ENCODE peak calls at places on chromosome 2, in ten cellular contexts. A is pancreas, C is lower lobe of right lung, F is Panc1, K is GM12878, V is HepG2, M is upper lobe of left lung, R is aorta, Q is right lobe of liver, D is heart right ventricle. S is an unnamed sample.
A peak's percentile ranks its signal among the peaks of the same experiment; 100 is the strongest.

GRCh38 chr2:237711458-237712150 is 84.2 kb downstream of the LRRFIP1 start:
- ATAC-seq in F (no peak), V (no peak), C (no peak), Q (no peak), M (no peak), R (no peak), D (no peak), K (no peak), A (no peak), S (no peak)

GRCh38 chr2:82023710-82024109 is 1719.2 kb upstream of the LRRTM1 start:
- ATAC-seq in K (peak; percentile 66), M (no peak), R (no peak), Q (no peak), D (no peak), A (no peak), F (no peak), C (no peak), V (peak; percentile 64), S (no peak)

GRCh38 chr2:73386342-73386868 is 769 bp downstream of the ALMS1 start:
- ATAC-seq in M (no peak), F (peak; percentile 10), Q (peak; percentile 1), C (peak; percentile 13), V (peak; percentile 22), R (peak; percentile 1), D (peak; percentile 1), A (peak; percentile 0), K (peak; percentile 23), S (no peak)

GRCh38 chr2:74221604-74222299 is 23.3 kb downstream of the MTHFD2 start:
- ATAC-seq in V (peak; percentile 18), R (no peak), M (no peak), F (peak; percentile 43), D (no peak), K (peak; percentile 26), A (no peak), C (no peak), Q (no peak), S (no peak)

GRCh38 chr2:18701981-18702380 is 112.6 kb upstream of the NT5C1B start:
- ATAC-seq in A (no peak), D (no peak), C (no peak), R (no peak), Q (no peak), V (no peak), M (no peak), F (no peak), K (no peak), S (no peak)

GRCh38 chr2:165634855-165635254 is 159.2 kb downstream of the GALNT3 start:
- ATAC-seq in R (peak; percentile 72), D (peak; percentile 95), K (peak; percentile 54), V (peak; percentile 38), M (no peak), F (no peak), C (no peak), Q (no peak), A (peak; percentile 78), S (peak; percentile 55)

GRCh38 chr2:85547859-85548607 is 9.1 kb downstream of the MAT2A start:
- ATAC-seq in F (peak; percentile 7), Q (no peak), R (no peak), V (peak; percentile 6), C (no peak), M (no peak), D (no peak), A (peak; percentile 3), K (no peak), S (no peak)

GRCh38 chr2:221724631-221725203 is 152.6 kb upstream of the EPHA4 start:
- ATAC-seq in R (no peak), A (no peak), Q (no peak), D (no peak), F (no peak), C (no peak), K (no peak), V (peak; percentile 71), M (no peak), S (no peak)

GRCh38 chr2:204664708-204665121 is 119.4 kb downstream of the PARD3B start:
- ATAC-seq in M (peak; percentile 75), C (peak; percentile 88), Q (no peak), D (no peak), F (no peak), V (peak; percentile 80), R (no peak), K (no peak), A (peak; percentile 79), S (peak; percentile 64)

GRCh38 chr2:9497017-9497416 is 22.7 kb downstream of the IAH1 start:
- ATAC-seq in R (no peak), M (no peak), C (no peak), F (no peak), A (peak; percentile 48), Q (no peak), D (no peak), K (no peak), V (no peak), S (no peak)

GRCh38 chr2:9494096-9494495 is 19.7 kb downstream of the IAH1 start:
- ATAC-seq in A (no peak), Q (no peak), V (no peak), M (no peak), C (no peak), D (no peak), K (no peak), F (no peak), R (no peak), S (no peak)

GRCh38 chr2:9492927-9493326 is 18.6 kb downstream of the IAH1 start:
- ATAC-seq in V (no peak), R (no peak), K (no peak), Q (no peak), D (no peak), M (no peak), F (no peak), C (peak; percentile 50), A (no peak), S (no peak)

GRCh38 chr2:9493478-9493877 is 19.1 kb downstream of the IAH1 start:
- ATAC-seq in R (no peak), M (no peak), F (no peak), A (no peak), Q (no peak), C (no peak), K (no peak), V (no peak), D (no peak), S (no peak)

GRCh38 chr2:9498210-9498609 is 23.9 kb downstream of the IAH1 start:
- ATAC-seq in K (no peak), D (no peak), Q (no peak), F (no peak), R (peak; percentile 42), C (no peak), V (no peak), A (no peak), M (no peak), S (no peak)
- H3K36me3 ChIP-seq in K (peaks cover 21% of the 10 kb centered on the region), D (peaks cover 89% of the 10 kb centered on the region), Q (peaks cover 14% of the 10 kb centered on the region), F (peaks cover 27% of the 10 kb centered on the region), R (no peaks in the 10 kb centered on the region), C (peaks cover 96% of the 10 kb centered on the region), V (peaks cover 28% of the 10 kb centered on the region), A (peaks cover 16% of the 10 kb centered on the region), M (peaks cover 86% of the 10 kb centered on the region), S (no peaks in the 10 kb centered on the region)

GRCh38 chr2:12742891-12743290 is 26.2 kb downstream of the TRIB2 start:
- ATAC-seq in C (no peak), A (no peak), Q (no peak), R (no peak), D (no peak), F (no peak), V (no peak), K (no peak), M (no peak), S (no peak)
- H3K36me3 ChIP-seq in C (peaks cover 42% of the 10 kb centered on the region), A (no peaks in the 10 kb centered on the region), Q (no peaks in the 10 kb centered on the region), R (peaks cover 2% of the 10 kb centered on the region), D (peaks cover 56% of the 10 kb centered on the region), F (no peaks in the 10 kb centered on the region), V (no peaks in the 10 kb centered on the region), K (no peaks in the 10 kb centered on the region), M (peaks cover 53% of the 10 kb centered on the region), S (no peaks in the 10 kb centered on the region)

GRCh38 chr2:69459936-69460335 is 22.7 kb upstream of the NFU1 start:
- ATAC-seq in F (no peak), V (no peak), R (no peak), C (no peak), K (no peak), A (no peak), D (no peak), M (no peak), Q (no peak), S (no peak)

GRCh38 chr2:69454976-69455375 is 17.7 kb upstream of the NFU1 start:
- ATAC-seq in A (no peak), V (no peak), M (no peak), F (no peak), C (no peak), D (no peak), R (no peak), K (no peak), Q (no peak), S (no peak)

GRCh38 chr2:69453475-69454129 is 16.4 kb upstream of the NFU1 start:
- ATAC-seq in F (no peak), K (peak; percentile 97), D (no peak), C (no peak), R (no peak), Q (no peak), A (no peak), V (peak; percentile 25), M (no peak), S (no peak)

GRCh38 chr2:69456154-69456553 is 18.9 kb upstream of the NFU1 start:
- ATAC-seq in K (no peak), D (no peak), A (no peak), R (no peak), C (no peak), M (no peak), F (no peak), V (no peak), Q (no peak), S (no peak)

GRCh38 chr2:69456950-69457445 is 19.8 kb upstream of the NFU1 start:
- ATAC-seq in R (no peak), C (no peak), D (no peak), M (no peak), F (no peak), V (no peak), Q (no peak), A (no peak), K (no peak), S (no peak)
- H3K36me3 ChIP-seq in R (peaks cover 2% of the 10 kb centered on the region), C (no peaks in the 10 kb centered on the region), D (no peaks in the 10 kb centered on the region), M (no peaks in the 10 kb centered on the region), F (no peaks in the 10 kb centered on the region), V (no peaks in the 10 kb centered on the region), Q (no peaks in the 10 kb centered on the region), A (no peaks in the 10 kb centered on the region), K (no peaks in the 10 kb centered on the region), S (no peaks in the 10 kb centered on the region)

DNA sequence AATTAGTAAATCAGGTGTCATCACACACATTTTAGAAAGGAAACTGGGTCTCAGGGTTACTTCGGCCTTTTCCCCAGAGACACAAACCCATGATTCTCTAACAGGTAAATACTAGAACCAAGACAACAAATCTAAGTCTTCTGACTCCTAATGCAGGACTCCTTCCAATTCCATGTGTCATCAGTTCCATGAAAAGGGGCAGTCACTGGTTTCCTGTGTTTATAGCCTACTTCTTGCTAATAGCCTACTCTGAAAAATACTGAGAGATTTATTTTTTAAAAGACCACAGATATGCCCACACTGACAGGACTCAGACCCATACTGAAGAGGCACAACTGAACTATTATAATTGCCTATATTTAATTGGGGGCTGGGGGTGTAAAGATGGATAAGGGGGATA is 33.0 kb downstream of the RAB1A start:
- ATAC-seq in M (no peak), D (no peak), C (no peak), V (no peak), Q (no peak), R (no peak), F (no peak), A (no peak), K (no peak), S (no peak)
- H3K36me3 ChIP-seq in M (peaks cover 96% of the 10 kb centered on the region), D (peaks cover 87% of the 10 kb centered on the region), C (peaks cover 93% of the 10 kb centered on the region), V (peaks cover 32% of the 10 kb centered on the region), Q (peaks cover 38% of the 10 kb centered on the region), R (no peaks in the 10 kb centered on the region), F (peaks cover 18% of the 10 kb centered on the region), A (peaks cover 35% of the 10 kb centered on the region), K (peaks cover 6% of the 10 kb centered on the region), S (peaks cover 93% of the 10 kb centered on the region)

GRCh38 chr2:217830807-217831206 is 172.0 kb downstream of the TNS1 start:
- ATAC-seq in C (no peak), A (no peak), M (no peak), Q (no peak), R (no peak), V (no peak), F (no peak), D (no peak), K (no peak), S (no peak)
- H3K36me3 ChIP-seq in C (peaks cover 90% of the 10 kb centered on the region), A (peaks cover 64% of the 10 kb centered on the region), M (peaks cover 87% of the 10 kb centered on the region), Q (peaks cover 82% of the 10 kb centered on the region), R (no peaks in the 10 kb centered on the region), V (peaks cover 33% of the 10 kb centered on the region), F (no peaks in the 10 kb centered on the region), D (peaks cover 82% of the 10 kb centered on the region), K (no peaks in the 10 kb centered on the region), S (peaks cover 91% of the 10 kb centered on the region)

S was measured in gastroesophageal sphincter.